ENCODE peak calls at places on chromosomes 1 and 21, in five cellular contexts. K, B, M, Z and W are unnamed samples.

GRCh38 chr21:34274001-34274400 is 89.8 kb upstream of the KCNE2 start:
- DNase-seq in K (no peak), B (no peak), M (no peak), Z (peak; percentile 51), W (no peak)

GRCh38 chr1:1371354-1371740 is 3.7 kb downstream of the AURKAIP1 start:
- DNase-seq in K (no peak), B (no peak), M (no peak), Z (no peak), W (no peak)

GRCh38 chr1:58592521-58593134 is 15.6 kb upstream of the TACSTD2 start:
- DNase-seq in K (peak; percentile 66), B (peak; percentile 58), M (no peak), Z (peak; percentile 94), W (no peak)

GRCh38 chr1:2400950-2401649 is 9.5 kb downstream of the RER1 start:
- DNase-seq in K (no peak), B (no peak), M (no peak), Z (no peak), W (no peak)

GRCh38 chr1:214012418-214012817 is 24.6 kb downstream of the PROX1 start:
- DNase-seq in K (no peak), B (no peak), M (no peak), Z (no peak), W (no peak)

GRCh38 chr1:164953095-164953494 is 394.1 kb downstream of the PBX1 start:
- DNase-seq in K (no peak), B (no peak), M (no peak), Z (no peak), W (no peak)

GRCh38 chr1:8152731-8153702 is 126.9 kb upstream of the ERRFI1 start:
- DNase-seq in K (no peak), B (no peak), M (no peak), Z (no peak), W (no peak)

GRCh38 chr1:36328713-36329112 is 5.3 kb upstream of the EVA1B start:
- DNase-seq in K (no peak), B (peak; percentile 55), M (no peak), Z (peak; percentile 45), W (no peak)

GRCh38 chr1:179026813-179027664 is 1.3 kb downstream of the FAM20B start:
- DNase-seq in K (no peak), B (no peak), M (no peak), Z (peak; percentile 63), W (no peak)

GRCh38 chr1:6867688-6868370 is 82.6 kb downstream of the CAMTA1 start:
- DNase-seq in K (no peak), B (no peak), M (no peak), Z (no peak), W (no peak)

GRCh38 chr1:6870086-6870485 is 84.8 kb downstream of the CAMTA1 start:
- DNase-seq in K (no peak), B (no peak), M (no peak), Z (no peak), W (no peak)

GRCh38 chr1:6866825-6867224 is 81.6 kb downstream of the CAMTA1 start:
- DNase-seq in K (no peak), B (no peak), M (no peak), Z (no peak), W (no peak)

GRCh38 chr1:6869002-6869380 is 83.7 kb downstream of the CAMTA1 start:
- DNase-seq in K (no peak), B (no peak), M (no peak), Z (no peak), W (no peak)

DNA sequence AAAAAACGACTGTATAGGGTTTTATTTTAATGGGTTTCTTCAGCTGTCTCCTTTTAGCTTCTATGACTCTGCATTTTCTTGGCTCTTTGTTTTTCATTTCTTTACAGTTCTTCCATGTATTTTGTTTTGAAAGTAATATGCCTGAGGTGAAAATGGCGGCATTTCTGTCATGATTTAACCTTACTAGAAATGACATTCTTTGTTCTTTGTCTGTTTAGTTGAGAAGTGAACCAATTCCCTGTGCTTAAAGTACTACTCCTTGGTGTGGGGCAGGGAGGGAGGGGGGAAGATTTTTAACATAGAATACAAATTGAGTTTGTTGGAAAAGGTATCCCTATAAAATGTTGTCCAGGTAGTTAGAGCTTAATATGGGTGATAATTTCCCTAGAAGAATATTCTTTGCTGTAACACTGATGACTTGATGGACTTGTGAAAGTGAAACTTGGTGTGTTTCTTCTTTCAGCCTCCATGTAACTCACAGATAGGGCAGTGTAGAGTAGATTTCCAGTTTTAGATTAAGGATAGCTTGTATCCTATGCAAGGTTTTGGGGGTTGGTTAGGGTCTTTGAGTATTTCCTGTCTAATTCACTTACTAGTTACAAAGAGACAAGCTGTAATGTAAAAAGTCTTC is 83.2 kb downstream of the CAMTA1 start:
- DNase-seq in K (no peak), B (no peak), M (no peak), Z (no peak), W (no peak)
- TF ChIP-seq CTCF in K (no peak), B (no peak), M (no peak), Z (no peak), W (no peak)

DNA sequence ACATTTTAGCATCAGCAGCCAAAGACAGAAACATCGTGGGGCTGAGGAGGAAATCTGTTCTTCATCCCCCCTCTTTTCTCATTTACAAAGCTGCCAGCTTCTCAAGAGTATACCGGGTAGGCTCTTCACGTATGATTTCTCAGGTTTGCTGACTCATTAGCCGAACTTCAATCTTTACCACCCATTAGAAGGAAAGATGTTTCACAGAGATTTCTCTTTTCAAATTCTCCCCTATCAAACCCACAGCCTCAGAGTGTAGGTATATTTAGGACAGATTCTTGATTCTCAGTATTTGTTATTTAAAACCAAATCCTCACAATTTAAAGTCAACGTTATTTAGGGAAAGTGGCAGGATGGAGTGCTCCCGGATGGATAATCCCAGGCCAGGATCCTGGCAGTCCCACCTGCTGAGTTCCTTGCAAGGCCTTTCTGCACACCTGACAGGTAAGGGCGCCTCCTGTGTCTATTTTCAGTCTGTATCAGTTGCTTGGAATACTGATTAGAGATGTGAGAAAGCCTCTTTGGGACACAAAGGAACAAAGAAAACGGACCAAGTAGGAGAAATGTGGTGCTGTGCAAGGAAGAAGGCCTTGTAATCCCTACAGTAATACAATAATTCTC is 12.1 kb downstream of the STYXL2 start:
- DNase-seq in K (no peak), B (no peak), M (no peak), Z (no peak), W (no peak)
- H3K4me3 ChIP-seq in K (no peak overlapping the region), B (no peak overlapping the region), M (no peak overlapping the region), Z (no peak overlapping the region), W (peak overlapping the region; percentile 8)

GRCh38 chr21:36929622-36930021 is 36.8 kb downstream of the HLCS start:
- DNase-seq in K (no peak), B (no peak), M (no peak), Z (no peak), W (no peak)
- TF ChIP-seq CTCF in K (no peak), B (no peak), M (no peak), Z (no peak), W (no peak)

GRCh38 chr1:32362474-32363313 is at the start of the genes FAM229A and TSSK3:
- DNase-seq in K (no peak), B (no peak), M (no peak), Z (no peak), W (no peak)
- H3K4me3 ChIP-seq in K (peak within 1 kb of the TSS; percentile 23), B (peak within 1 kb of the TSS; percentile 54), M (no peak within 1 kb of the TSS), Z (peak within 1 kb of the TSS; percentile 37), W (no peak within 1 kb of the TSS)

DNA sequence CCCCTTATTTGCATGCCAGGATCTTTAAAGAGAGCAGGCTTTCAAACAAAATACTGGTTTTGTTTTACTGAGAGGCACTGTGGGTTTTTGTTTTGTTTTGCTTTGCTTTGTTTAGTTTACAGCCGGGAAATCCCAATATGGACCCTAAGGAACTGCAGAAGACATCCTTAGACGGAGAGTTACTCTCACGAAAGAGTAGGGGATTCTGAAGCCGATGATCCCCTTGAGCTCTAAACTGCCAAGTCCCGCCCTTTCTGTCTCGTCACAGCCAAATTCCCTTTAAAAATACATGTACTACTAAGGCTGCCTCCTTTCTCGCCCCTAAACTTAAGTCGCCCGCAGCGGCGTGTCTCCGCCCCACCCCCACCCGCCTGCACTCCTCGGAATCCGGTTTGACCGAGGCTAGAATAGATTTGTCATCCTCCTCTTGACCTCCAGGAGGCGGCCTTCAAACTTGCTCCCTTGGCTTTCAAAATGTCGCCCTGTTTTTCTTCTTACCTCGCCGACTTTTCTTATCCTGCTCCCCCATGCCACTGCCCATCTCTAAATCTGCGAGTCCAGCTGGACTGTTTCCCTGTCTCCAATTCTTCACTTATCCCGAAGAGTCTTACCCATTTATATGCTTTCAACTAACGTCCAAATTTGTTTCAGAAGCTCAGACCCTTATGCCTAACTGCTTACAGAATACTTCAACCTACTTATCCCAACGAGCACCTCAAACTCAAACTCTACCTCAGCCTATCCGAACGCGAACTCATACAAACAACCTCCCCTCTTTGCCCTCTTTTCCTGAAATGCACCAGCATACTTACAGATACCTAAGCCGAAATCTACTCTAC is 11.0 kb upstream of the BOLA1 start:
- DNase-seq in K (peak; percentile 84), B (peak; percentile 82), M (peak; percentile 96), Z (peak; percentile 91), W (peak; percentile 97)
- TF ChIP-seq CTCF in K (peak; percentile 58), B (peak; percentile 47), M (peak; percentile 73), Z (peak; percentile 59), W (peak; percentile 67)

GRCh38 chr1:234980224-234980656 is 148.4 kb downstream of the TOMM20 start:
- DNase-seq in K (no peak), B (no peak), M (no peak), Z (no peak), W (no peak)
- H3K4me3 ChIP-seq in K (no peak overlapping the region), B (peak overlapping the region; percentile 17), M (peak overlapping the region; percentile 26), Z (no peak overlapping the region), W (peak overlapping the region; percentile 38)